ENCODE peak calls at places on chromosomes 7 and 10, in four cellular contexts. One of them, this sample, is unnamed.

GRCh38 chr10:24642921-24643678 is 80.6 kb downstream of the ARHGAP21 start:
- DNase-seq in psoas muscle: no peak
- DNase-seq in neural progenitor cell: peak
- DNase-seq in adrenal gland: no peak
- DNase-seq in this sample: peak

GRCh38 chr7:130281227-130281626 is 11.7 kb upstream of the CPA4 start:
- DNase-seq in psoas muscle: no peak
- DNase-seq in neural progenitor cell: no peak
- DNase-seq in adrenal gland: no peak
- DNase-seq in this sample: no peak

GRCh38 chr10:122163182-122164027 is 107.7 kb upstream of the BTBD16 start:
- DNase-seq in psoas muscle: no peak
- DNase-seq in neural progenitor cell: peak
- DNase-seq in adrenal gland: peak
- DNase-seq in this sample: no peak

GRCh38 chr10:112269266-112269665 is 13.9 kb upstream of the TECTB start:
- DNase-seq in psoas muscle: no peak
- DNase-seq in neural progenitor cell: no peak
- DNase-seq in adrenal gland: no peak
- DNase-seq in this sample: peak

GRCh38 chr7:337567-337951 is 47.6 kb downstream of the FOXL3 start:
- DNase-seq in psoas muscle: no peak
- DNase-seq in neural progenitor cell: no peak
- DNase-seq in adrenal gland: no peak
- DNase-seq in this sample: no peak

GRCh38 chr10:7696545-7696944 is 6.6 kb upstream of the ITIH2 start:
- DNase-seq in psoas muscle: no peak
- DNase-seq in neural progenitor cell: no peak
- DNase-seq in adrenal gland: no peak
- DNase-seq in this sample: peak

GRCh38 chr7:101347477-101347876 is 15.2 kb upstream of the COL26A1 start:
- DNase-seq in psoas muscle: no peak
- DNase-seq in neural progenitor cell: no peak
- DNase-seq in adrenal gland: no peak
- DNase-seq in this sample: no peak

GRCh38 chr7:98840604-98841508 is 29.0 kb downstream of the TMEM130 start:
- DNase-seq in psoas muscle: no peak
- DNase-seq in neural progenitor cell: no peak
- DNase-seq in adrenal gland: peak
- DNase-seq in this sample: peak

GRCh38 chr7:80833289-80834104 is 85.4 kb downstream of the SEMA3C start:
- DNase-seq in psoas muscle: no peak
- DNase-seq in neural progenitor cell: no peak
- DNase-seq in adrenal gland: no peak
- DNase-seq in this sample: peak

GRCh38 chr7:138865843-138866242 is 67.8 kb upstream of the ATP6V0A4 start:
- DNase-seq in psoas muscle: no peak
- DNase-seq in neural progenitor cell: no peak
- DNase-seq in adrenal gland: no peak
- DNase-seq in this sample: peak

GRCh38 chr10:13340626-13341370 is 7.3 kb downstream of the SEPHS1 start:
- DNase-seq in psoas muscle: no peak
- DNase-seq in neural progenitor cell: no peak
- DNase-seq in adrenal gland: no peak
- DNase-seq in this sample: no peak

GRCh38 chr10:93376372-93377296 is 105.5 kb downstream of the MYOF start:
- DNase-seq in psoas muscle: peak
- DNase-seq in neural progenitor cell: peak
- DNase-seq in adrenal gland: peak
- DNase-seq in this sample: peak

GRCh38 chr10:78657622-78658165 is 411.1 kb upstream of the ZMIZ1 start:
- DNase-seq in psoas muscle: peak
- DNase-seq in neural progenitor cell: peak
- DNase-seq in adrenal gland: peak
- DNase-seq in this sample: peak

GRCh38 chr7:85186083-85186520 is 754 bp downstream of the SEMA3D start:
- DNase-seq in psoas muscle: peak
- DNase-seq in neural progenitor cell: peak
- DNase-seq in adrenal gland: peak
- DNase-seq in this sample: peak

GRCh38 chr10:110416776-110417732 is 80.7 kb upstream of the DUSP5 start:
- DNase-seq in psoas muscle: no peak
- DNase-seq in neural progenitor cell: no peak
- DNase-seq in adrenal gland: no peak
- DNase-seq in this sample: no peak

GRCh38 chr10:129761573-129761972 is 202.5 kb downstream of the EBF3 start:
- DNase-seq in psoas muscle: no peak
- DNase-seq in neural progenitor cell: no peak
- DNase-seq in adrenal gland: no peak
- DNase-seq in this sample: no peak

GRCh38 chr10:82463614-82464013 is 588.6 kb downstream of the NRG3 start:
- DNase-seq in psoas muscle: no peak
- DNase-seq in neural progenitor cell: no peak
- DNase-seq in adrenal gland: no peak
- DNase-seq in this sample: no peak

GRCh38 chr10:77504870-77505257 is 132.7 kb downstream of the KCNMA1 start:
- DNase-seq in psoas muscle: no peak
- DNase-seq in neural progenitor cell: no peak
- DNase-seq in adrenal gland: no peak
- DNase-seq in this sample: peak

GRCh38 chr7:37414352-37414983 is 34.2 kb downstream of the ELMO1 start:
- DNase-seq in psoas muscle: no peak
- DNase-seq in neural progenitor cell: no peak
- DNase-seq in adrenal gland: no peak
- DNase-seq in this sample: no peak

GRCh38 chr10:110784198-110784597 is 87.5 kb upstream of the PDCD4 start:
- DNase-seq in psoas muscle: no peak
- DNase-seq in neural progenitor cell: no peak
- DNase-seq in adrenal gland: no peak
- DNase-seq in this sample: no peak

GRCh38 chr7:1559626-1560590 is 3.9 kb upstream of the TMEM184A start:
- DNase-seq in psoas muscle: no peak
- DNase-seq in neural progenitor cell: no peak
- DNase-seq in adrenal gland: no peak
- DNase-seq in this sample: no peak

GRCh38 chr7:117777335-117778150 is 95.7 kb downstream of the CTTNBP2 start:
- DNase-seq in psoas muscle: no peak
- DNase-seq in neural progenitor cell: no peak
- DNase-seq in adrenal gland: no peak
- DNase-seq in this sample: no peak

GRCh38 chr7:97733276-97734206 is 1.7 kb downstream of the TAC1 start:
- DNase-seq in psoas muscle: no peak
- DNase-seq in neural progenitor cell: peak
- DNase-seq in adrenal gland: no peak
- DNase-seq in this sample: no peak
- H3K4me3 ChIP-seq in psoas muscle: peak
- H3K4me3 ChIP-seq in neural progenitor cell: peak
- H3K4me3 ChIP-seq in adrenal gland: no peak
- H3K4me3 ChIP-seq in this sample: no peak

DNA sequence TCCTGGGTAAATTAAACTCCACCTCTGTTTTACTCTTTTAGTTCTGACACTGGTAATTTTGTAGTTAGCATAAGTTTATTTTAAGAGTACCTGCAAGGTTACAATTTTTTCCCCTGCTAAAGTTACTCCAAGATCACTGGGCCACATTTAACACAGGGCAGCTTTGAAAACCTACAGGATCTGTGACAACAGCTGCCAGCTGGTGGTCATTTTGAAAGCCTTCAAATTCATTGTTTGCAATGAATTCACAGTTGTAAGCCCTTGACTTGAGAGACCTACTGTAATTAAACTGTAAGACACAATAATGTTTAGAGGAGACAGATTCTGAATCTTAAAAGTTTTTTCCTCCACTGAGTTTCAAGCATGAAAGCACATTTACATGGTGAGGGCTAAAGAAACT is 129.6 kb downstream of the CNOT4 start:
- DNase-seq in psoas muscle: no peak
- DNase-seq in neural progenitor cell: peak
- DNase-seq in adrenal gland: no peak
- DNase-seq in this sample: no peak
- H3K4me3 ChIP-seq in psoas muscle: no peak
- H3K4me3 ChIP-seq in neural progenitor cell: no peak
- H3K4me3 ChIP-seq in adrenal gland: no peak
- H3K4me3 ChIP-seq in this sample: no peak

DNA sequence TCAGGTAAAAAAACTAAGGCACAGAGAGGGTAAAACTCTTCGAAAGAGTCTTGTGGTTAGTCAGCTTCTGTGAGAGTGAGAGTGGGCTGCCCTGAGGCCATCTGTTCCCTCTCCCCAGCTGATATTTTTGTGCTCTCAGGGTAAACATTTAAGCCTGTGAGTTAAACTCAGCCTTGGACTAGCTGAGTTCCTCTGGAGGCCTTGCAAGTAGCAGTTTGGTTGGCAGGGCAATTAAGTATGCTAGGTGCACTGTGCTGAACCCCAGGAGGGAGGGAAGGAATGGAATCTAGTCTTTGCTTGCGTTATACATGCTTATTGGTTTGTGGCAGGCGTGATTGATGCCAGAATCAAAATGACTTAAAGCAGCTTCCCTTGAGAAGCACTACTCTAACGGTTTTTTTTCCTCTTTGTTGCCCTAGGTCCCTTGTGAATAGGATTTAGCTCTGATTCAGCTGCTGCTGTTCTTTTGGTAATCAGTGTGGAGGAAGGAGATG is 140.2 kb downstream of the AUTS2 start:
- DNase-seq in psoas muscle: no peak
- DNase-seq in neural progenitor cell: peak
- DNase-seq in adrenal gland: no peak
- DNase-seq in this sample: peak
- H3K4me3 ChIP-seq in psoas muscle: no peak
- H3K4me3 ChIP-seq in neural progenitor cell: peak
- H3K4me3 ChIP-seq in adrenal gland: no peak
- H3K4me3 ChIP-seq in this sample: no peak

GRCh38 chr10:99330675-99330924 is 1.4 kb downstream of the CNNM1 start:
- DNase-seq in psoas muscle: no peak
- DNase-seq in neural progenitor cell: no peak
- DNase-seq in adrenal gland: no peak
- DNase-seq in this sample: no peak

GRCh38 chr10:99331207-99331803 is 2.1 kb downstream of the CNNM1 start:
- DNase-seq in psoas muscle: no peak
- DNase-seq in neural progenitor cell: peak
- DNase-seq in adrenal gland: no peak
- DNase-seq in this sample: peak

GRCh38 chr10:99328579-99329237 is 448 bp upstream of the CNNM1 start:
- DNase-seq in psoas muscle: no peak
- DNase-seq in neural progenitor cell: no peak
- DNase-seq in adrenal gland: no peak
- DNase-seq in this sample: no peak

GRCh38 chr10:99329891-99330674 is 927 bp downstream of the CNNM1 start:
- DNase-seq in psoas muscle: no peak
- DNase-seq in neural progenitor cell: peak
- DNase-seq in adrenal gland: peak
- DNase-seq in this sample: peak

GRCh38 chr10:99329238-99329890 is at the start of gene CNNM1:
- DNase-seq in psoas muscle: no peak
- DNase-seq in neural progenitor cell: peak
- DNase-seq in adrenal gland: peak
- DNase-seq in this sample: no peak
- H3K4me3 ChIP-seq in psoas muscle: peak
- H3K4me3 ChIP-seq in neural progenitor cell: peak
- H3K4me3 ChIP-seq in adrenal gland: no peak
- H3K4me3 ChIP-seq in this sample: peak

GRCh38 chr7:95916573-95917371 is 144.4 kb downstream of the DYNC1I1 start:
- DNase-seq in psoas muscle: peak
- DNase-seq in neural progenitor cell: peak
- DNase-seq in adrenal gland: peak
- DNase-seq in this sample: peak
- H3K4me3 ChIP-seq in psoas muscle: no peak
- H3K4me3 ChIP-seq in neural progenitor cell: no peak
- H3K4me3 ChIP-seq in adrenal gland: no peak
- H3K4me3 ChIP-seq in this sample: no peak

GRCh38 chr7:8201846-8202441 is 60.0 kb downstream of the ICA1 start:
- DNase-seq in psoas muscle: no peak
- DNase-seq in neural progenitor cell: no peak
- DNase-seq in adrenal gland: no peak
- DNase-seq in this sample: no peak

GRCh38 chr7:8200717-8201116 is 61.2 kb downstream of the ICA1 start:
- DNase-seq in psoas muscle: no peak
- DNase-seq in neural progenitor cell: no peak
- DNase-seq in adrenal gland: no peak
- DNase-seq in this sample: no peak

GRCh38 chr7:8192897-8193296 is 69.1 kb downstream of the ICA1 start:
- DNase-seq in psoas muscle: no peak
- DNase-seq in neural progenitor cell: no peak
- DNase-seq in adrenal gland: no peak
- DNase-seq in this sample: no peak

GRCh38 chr7:8197994-8198698 is 63.8 kb downstream of the ICA1 start:
- DNase-seq in psoas muscle: no peak
- DNase-seq in neural progenitor cell: no peak
- DNase-seq in adrenal gland: no peak
- DNase-seq in this sample: no peak
- H3K4me3 ChIP-seq in psoas muscle: no peak
- H3K4me3 ChIP-seq in neural progenitor cell: no peak
- H3K4me3 ChIP-seq in adrenal gland: no peak
- H3K4me3 ChIP-seq in this sample: no peak

GRCh38 chr7:128201067-128201689 is 39.9 kb upstream of the LEP start:
- DNase-seq in psoas muscle: no peak
- DNase-seq in neural progenitor cell: peak
- DNase-seq in adrenal gland: no peak
- DNase-seq in this sample: no peak
- H3K4me3 ChIP-seq in psoas muscle: peak
- H3K4me3 ChIP-seq in neural progenitor cell: peak
- H3K4me3 ChIP-seq in adrenal gland: no peak
- H3K4me3 ChIP-seq in this sample: no peak

GRCh38 chr7:26992670-26993069 is 103.1 kb downstream of the HOXA1 start:
- DNase-seq in psoas muscle: no peak
- DNase-seq in neural progenitor cell: no peak
- DNase-seq in adrenal gland: no peak
- DNase-seq in this sample: no peak
- H3K4me3 ChIP-seq in psoas muscle: no peak
- H3K4me3 ChIP-seq in neural progenitor cell: no peak
- H3K4me3 ChIP-seq in adrenal gland: no peak
- H3K4me3 ChIP-seq in this sample: no peak